ENCODE peak calls at places on chromosomes 3 and 15, in seven cellular contexts. G, Y, D, Z, E, V and C are unnamed samples.

GRCh38 chr15:47514251-47514652 is 203.1 kb upstream of the SEMA6D start:
- DNase-seq in G (no peak), Y (peak), D (no peak), Z (no peak), E (no peak), V (peak), C (no peak)

GRCh38 chr3:42012935-42013651 is 51.2 kb upstream of the ULK4 start:
- DNase-seq in G (peak), Y (peak), D (peak), Z (peak), E (peak), V (peak), C (peak)

GRCh38 chr15:90664650-90665287 is 52.4 kb upstream of the BLM start:
- DNase-seq in G (peak), Y (peak), D (no peak), Z (no peak), E (no peak), V (peak), C (no peak)

GRCh38 chr15:68553594-68553993 is 25.2 kb upstream of the CORO2B start:
- DNase-seq in G (no peak), Y (no peak), D (no peak), Z (no peak), E (no peak), V (no peak), C (no peak)

GRCh38 chr15:67024322-67024997 is 40.9 kb upstream of the SMAD3 start:
- DNase-seq in G (peak), Y (peak), D (no peak), Z (no peak), E (no peak), V (peak), C (no peak)

GRCh38 chr15:87672309-87672897 is 584.1 kb downstream of the NTRK3 start:
- DNase-seq in G (no peak), Y (peak), D (no peak), Z (peak), E (no peak), V (no peak), C (no peak)

GRCh38 chr15:65829150-65829764 is 37.2 kb upstream of the DENND4A start:
- DNase-seq in G (no peak), Y (no peak), D (peak), Z (peak), E (no peak), V (no peak), C (peak)

GRCh38 chr3:44439499-44440295 is 37.8 kb downstream of the ZNF445 start:
- DNase-seq in G (no peak), Y (peak), D (peak), Z (no peak), E (no peak), V (no peak), C (peak)

GRCh38 chr3:44013967-44014366 is 227.7 kb upstream of the TOPAZ1 start:
- DNase-seq in G (no peak), Y (no peak), D (no peak), Z (no peak), E (peak), V (no peak), C (no peak)

GRCh38 chr15:66721501-66721937 is 19.5 kb downstream of the SMAD6 start:
- DNase-seq in G (no peak), Y (no peak), D (no peak), Z (no peak), E (no peak), V (no peak), C (no peak)

GRCh38 chr15:47685141-47685870 is 32.0 kb upstream of the SEMA6D start:
- DNase-seq in G (no peak), Y (peak), D (no peak), Z (no peak), E (no peak), V (peak), C (peak)

GRCh38 chr3:188789201-188789600 is 382.6 kb upstream of the TPRG1 start:
- DNase-seq in G (no peak), Y (no peak), D (no peak), Z (no peak), E (no peak), V (no peak), C (no peak)

GRCh38 chr3:159804726-159805410 is 183.8 kb upstream of the IL12A start:
- DNase-seq in G (peak), Y (peak), D (peak), Z (peak), E (no peak), V (peak), C (peak)

GRCh38 chr15:80989110-80989517 is 505 bp downstream of the MESD start:
- DNase-seq in G (no peak), Y (no peak), D (no peak), Z (peak), E (no peak), V (no peak), C (no peak)

GRCh38 chr15:31247404-31247803 is 79.2 kb upstream of the KLF13 start:
- DNase-seq in G (no peak), Y (no peak), D (no peak), Z (no peak), E (no peak), V (no peak), C (no peak)

GRCh38 chr3:131591394-131591990 is 88.7 kb upstream of the MRPL3 start:
- DNase-seq in G (peak), Y (peak), D (no peak), Z (peak), E (no peak), V (peak), C (no peak)

GRCh38 chr3:67018105-67018788 is 20.1 kb downstream of the KBTBD8 start:
- DNase-seq in G (no peak), Y (peak), D (peak), Z (no peak), E (no peak), V (no peak), C (no peak)

GRCh38 chr15:100284701-100285100 is 57.1 kb downstream of the ADAMTS17 start:
- DNase-seq in G (peak), Y (peak), D (no peak), Z (no peak), E (peak), V (no peak), C (no peak)

GRCh38 chr3:150268426-150269321 is 139.4 kb upstream of the TSC22D2 start:
- DNase-seq in G (no peak), Y (peak), D (no peak), Z (no peak), E (no peak), V (peak), C (no peak)

DNA sequence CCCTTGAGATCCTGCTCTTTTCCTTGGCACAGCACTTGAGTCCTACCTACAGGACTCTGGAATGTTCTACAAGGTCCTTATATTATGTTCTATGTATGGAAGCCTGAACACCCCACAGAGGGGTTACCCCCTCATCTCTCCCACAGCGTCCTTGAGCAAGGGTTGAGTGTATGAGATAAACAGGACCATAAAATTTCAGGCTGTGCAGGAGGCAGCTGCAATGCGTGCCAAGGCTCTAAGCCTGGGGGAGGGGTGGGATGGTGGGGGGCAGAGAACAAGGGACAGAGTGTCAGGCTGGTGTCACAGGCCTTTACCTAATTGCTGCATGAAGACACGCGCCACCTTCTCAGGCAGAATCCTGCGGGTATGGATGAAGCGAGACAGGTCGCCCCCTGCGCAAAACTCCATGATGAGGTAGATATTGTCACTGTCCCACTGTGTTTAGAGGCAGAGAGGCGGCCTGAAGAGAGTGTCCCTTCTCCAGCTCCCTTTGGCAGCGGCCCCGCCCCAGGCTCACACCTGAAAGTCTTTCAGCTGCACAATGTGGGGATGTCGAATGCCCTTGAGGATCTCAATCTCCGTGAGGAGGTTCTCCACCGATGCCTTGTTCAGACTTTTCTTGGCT is 1.1 kb downstream of the ULK3 start:
- DNase-seq in G (peak), Y (no peak), D (no peak), Z (no peak), E (no peak), V (no peak), C (no peak)
- H3K4me3 ChIP-seq in G (peak), Y (peak), D (peak), Z (peak), E (peak), V (peak), C (peak)

DNA sequence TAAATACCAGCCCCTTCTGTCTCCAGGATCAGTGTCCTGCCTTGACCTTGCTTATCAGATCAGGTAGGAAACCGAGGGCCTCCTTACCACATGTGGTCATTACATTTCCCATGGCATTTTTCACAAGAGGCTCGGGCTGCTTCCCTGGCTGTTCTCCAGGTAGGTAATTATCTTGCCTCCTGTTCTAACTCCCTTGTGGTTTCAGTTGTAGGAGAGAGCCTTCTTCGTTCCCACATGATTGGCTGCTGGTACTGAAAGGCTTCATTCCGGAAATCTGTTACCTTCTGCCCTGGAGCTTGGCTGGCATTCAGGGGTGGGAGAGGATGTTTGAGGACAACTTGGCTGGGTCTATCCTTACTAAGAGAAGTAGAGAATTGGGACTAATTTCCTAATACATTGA is 46.8 kb upstream of the RORA start:
- DNase-seq in G (no peak), Y (no peak), D (no peak), Z (no peak), E (no peak), V (no peak), C (no peak)
- H3K4me3 ChIP-seq in G (no peak), Y (no peak), D (no peak), Z (no peak), E (no peak), V (no peak), C (no peak)

GRCh38 chr3:151880326-151880725 is 6.9 kb downstream of the SUCNR1 start:
- DNase-seq in G (no peak), Y (peak), D (no peak), Z (no peak), E (no peak), V (no peak), C (no peak)
- H3K4me3 ChIP-seq in G (no peak), Y (no peak), D (no peak), Z (no peak), E (no peak), V (no peak), C (no peak)

DNA sequence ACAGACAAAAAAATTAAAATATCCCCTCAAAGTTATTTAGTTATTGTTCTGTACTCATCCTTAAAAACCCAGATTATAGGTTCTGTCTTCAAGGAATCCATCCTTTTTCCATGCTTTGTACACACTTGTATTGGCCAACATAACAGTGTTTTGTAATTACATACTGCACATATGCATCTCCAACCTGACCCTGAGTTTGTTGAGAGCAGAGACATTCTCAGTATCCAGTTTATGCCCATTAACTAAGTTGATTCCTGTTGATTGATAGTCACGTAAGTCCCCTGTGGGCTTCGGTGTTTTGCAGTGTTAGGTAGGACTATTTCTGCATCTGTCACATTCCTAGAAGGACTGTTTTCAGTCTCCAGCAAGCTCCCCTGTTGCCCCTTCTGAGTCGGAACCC is 33.6 kb downstream of the MOBP start:
- DNase-seq in G (no peak), Y (no peak), D (no peak), Z (no peak), E (no peak), V (no peak), C (no peak)
- H3K4me3 ChIP-seq in G (no peak), Y (no peak), D (no peak), Z (no peak), E (no peak), V (no peak), C (no peak)

GRCh38 chr15:59841036-59841435 is 151.9 kb upstream of the BNIP2 start:
- DNase-seq in G (no peak), Y (no peak), D (no peak), Z (no peak), E (no peak), V (no peak), C (no peak)

GRCh38 chr15:59838900-59839299 is 149.8 kb upstream of the BNIP2 start:
- DNase-seq in G (no peak), Y (no peak), D (no peak), Z (no peak), E (no peak), V (no peak), C (no peak)

GRCh38 chr15:59847925-59848415 is 156.1 kb upstream of the FOXB1 start:
- DNase-seq in G (no peak), Y (no peak), D (no peak), Z (no peak), E (no peak), V (no peak), C (no peak)

GRCh38 chr15:59846100-59846499 is 157.0 kb upstream of the BNIP2 start:
- DNase-seq in G (no peak), Y (no peak), D (no peak), Z (no peak), E (peak), V (no peak), C (no peak)

DNA sequence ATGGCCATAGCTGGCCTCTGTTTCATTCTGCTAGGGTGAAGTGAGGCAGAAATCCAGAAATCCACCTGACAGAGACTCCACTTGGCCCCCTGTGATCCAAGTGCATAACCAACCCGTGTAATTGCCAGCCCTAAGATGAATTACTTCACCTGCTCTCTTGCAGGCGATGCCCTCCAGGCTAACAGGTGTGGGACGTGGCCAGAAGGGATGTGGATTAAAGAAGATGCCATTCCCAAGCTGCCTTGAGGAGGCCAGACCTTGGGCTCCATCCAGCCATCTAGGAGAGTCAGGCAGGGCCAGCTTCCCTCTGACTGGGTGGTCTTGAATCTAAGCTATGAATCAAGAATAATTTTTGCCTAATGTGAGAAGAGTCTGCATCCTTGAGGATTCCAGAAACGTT is 154.5 kb upstream of the BNIP2 start:
- DNase-seq in G (no peak), Y (no peak), D (no peak), Z (no peak), E (no peak), V (no peak), C (no peak)
- H3K4me3 ChIP-seq in G (no peak), Y (no peak), D (no peak), Z (no peak), E (no peak), V (no peak), C (no peak)